ENCODE peak calls at places on chromosomes 16 and 17, in four cellular contexts. One of them, this sample, is unnamed.

GRCh38 chr17:43702636-43703035 is 40.9 kb upstream of the MEOX1 start:
- DNase-seq in AG04450: no peak
- DNase-seq in GM10248: no peak
- DNase-seq in HL-60: no peak
- DNase-seq in this sample: no peak

GRCh38 chr16:21638573-21638975 is 13.8 kb downstream of the IGSF6 start:
- DNase-seq in AG04450: no peak
- DNase-seq in GM10248: no peak
- DNase-seq in HL-60: no peak
- DNase-seq in this sample: no peak

GRCh38 chr17:48732688-48733629 is 4.4 kb upstream of the HOXB13 start:
- DNase-seq in AG04450: no peak
- DNase-seq in GM10248: no peak
- DNase-seq in HL-60: no peak
- DNase-seq in this sample: no peak

GRCh38 chr17:16406742-16407674 is 8.4 kb upstream of the TRPV2 start:
- DNase-seq in AG04450: no peak
- DNase-seq in GM10248: peak; percentile 73
- DNase-seq in HL-60: no peak
- DNase-seq in this sample: no peak

GRCh38 chr16:88359008-88359407 is 23.8 kb upstream of the ZNF469 start:
- DNase-seq in AG04450: no peak
- DNase-seq in GM10248: no peak
- DNase-seq in HL-60: no peak
- DNase-seq in this sample: no peak

GRCh38 chr16:5007256-5007655 is 26.5 kb downstream of the NAGPA start:
- DNase-seq in AG04450: no peak
- DNase-seq in GM10248: no peak
- DNase-seq in HL-60: no peak
- DNase-seq in this sample: no peak

GRCh38 chr16:24921229-24921628 is 75.5 kb downstream of the SLC5A11 start:
- DNase-seq in AG04450: no peak
- DNase-seq in GM10248: no peak
- DNase-seq in HL-60: no peak
- DNase-seq in this sample: no peak

GRCh38 chr16:57574086-57574485 is 31.6 kb downstream of the ADGRG5 start:
- DNase-seq in AG04450: no peak
- DNase-seq in GM10248: no peak
- DNase-seq in HL-60: no peak
- DNase-seq in this sample: peak; percentile 76

GRCh38 chr16:4692460-4693295 is 684 bp upstream of the NUDT16L1 start:
- DNase-seq in AG04450: no peak
- DNase-seq in GM10248: no peak
- DNase-seq in HL-60: peak; percentile 75
- DNase-seq in this sample: no peak

GRCh38 chr17:2218426-2218825 is 85.2 kb downstream of the SMG6 start:
- DNase-seq in AG04450: no peak
- DNase-seq in GM10248: no peak
- DNase-seq in HL-60: no peak
- DNase-seq in this sample: no peak

GRCh38 chr17:14156689-14157088 is 80.0 kb downstream of the CDRT15 start:
- DNase-seq in AG04450: peak; percentile 45
- DNase-seq in GM10248: no peak
- DNase-seq in HL-60: peak; percentile 20
- DNase-seq in this sample: no peak

GRCh38 chr17:43898446-43898845 is 8.9 kb downstream of the MPP2 start:
- DNase-seq in AG04450: no peak
- DNase-seq in GM10248: no peak
- DNase-seq in HL-60: no peak
- DNase-seq in this sample: no peak

GRCh38 chr16:64544859-64545258 is 577.0 kb downstream of the CDH11 start:
- DNase-seq in AG04450: no peak
- DNase-seq in GM10248: no peak
- DNase-seq in HL-60: no peak
- DNase-seq in this sample: no peak

GRCh38 chr17:77147357-77147801 is 6.6 kb downstream of the SEC14L1 start:
- DNase-seq in AG04450: no peak
- DNase-seq in GM10248: peak; percentile 48
- DNase-seq in HL-60: no peak
- DNase-seq in this sample: no peak

GRCh38 chr16:54447606-54448440 is 161.2 kb upstream of the IRX3 start:
- DNase-seq in AG04450: no peak
- DNase-seq in GM10248: no peak
- DNase-seq in HL-60: peak; percentile 35
- DNase-seq in this sample: no peak

GRCh38 chr16:85355515-85355837 is 243.2 kb upstream of the CIBAR2 start:
- DNase-seq in AG04450: no peak
- DNase-seq in GM10248: no peak
- DNase-seq in HL-60: no peak
- DNase-seq in this sample: no peak

GRCh38 chr16:83952940-83953795 is at the start of gene OSGIN1:
- DNase-seq in AG04450: peak; percentile 83
- DNase-seq in GM10248: peak; percentile 88
- DNase-seq in HL-60: peak; percentile 82
- DNase-seq in this sample: peak; percentile 89

GRCh38 chr16:53207810-53208752 is 153.3 kb downstream of the CHD9 start:
- DNase-seq in AG04450: peak; percentile 46
- DNase-seq in GM10248: peak; percentile 81
- DNase-seq in HL-60: peak; percentile 76
- DNase-seq in this sample: no peak

GRCh38 chr17:55641559-55642160 is 81.0 kb downstream of the TMEM100 start:
- DNase-seq in AG04450: peak; percentile 48
- DNase-seq in GM10248: peak; percentile 26
- DNase-seq in HL-60: peak; percentile 36
- DNase-seq in this sample: no peak

GRCh38 chr16:24728891-24729242 is 584 bp upstream of the TNRC6A start:
- DNase-seq in AG04450: no peak
- DNase-seq in GM10248: no peak
- DNase-seq in HL-60: no peak
- DNase-seq in this sample: no peak

GRCh38 chr17:8698142-8699050 is 46.2 kb downstream of the CCDC42 start:
- DNase-seq in AG04450: peak; percentile 69
- DNase-seq in GM10248: no peak
- DNase-seq in HL-60: no peak
- DNase-seq in this sample: no peak

GRCh38 chr16:23524886-23525285 is 14.6 kb upstream of the GGA2 start:
- DNase-seq in AG04450: no peak
- DNase-seq in GM10248: no peak
- DNase-seq in HL-60: no peak
- DNase-seq in this sample: no peak

GRCh38 chr16:67451704-67452435 is 20.9 kb downstream of the HSD11B2 start:
- DNase-seq in AG04450: no peak
- DNase-seq in GM10248: no peak
- DNase-seq in HL-60: no peak
- DNase-seq in this sample: no peak

GRCh38 chr17:49409066-49409465 is 5.6 kb downstream of the PHB1 start:
- DNase-seq in AG04450: no peak
- DNase-seq in GM10248: no peak
- DNase-seq in HL-60: no peak
- DNase-seq in this sample: no peak

GRCh38 chr16:14186954-14187306 is 115.8 kb downstream of the MRTFB start:
- DNase-seq in AG04450: no peak
- DNase-seq in GM10248: no peak
- DNase-seq in HL-60: no peak
- DNase-seq in this sample: no peak

GRCh38 chr17:73591278-73592078 is 52.8 kb downstream of the SDK2 start:
- DNase-seq in AG04450: no peak
- DNase-seq in GM10248: peak; percentile 48
- DNase-seq in HL-60: no peak
- DNase-seq in this sample: no peak

GRCh38 chr16:49884033-49884707 is 28.3 kb upstream of the ZNF423 start:
- DNase-seq in AG04450: no peak
- DNase-seq in GM10248: no peak
- DNase-seq in HL-60: no peak
- DNase-seq in this sample: no peak

GRCh38 chr17:27630607-27631408 is at the start of gene LGALS9:
- DNase-seq in AG04450: no peak
- DNase-seq in GM10248: peak; percentile 70
- DNase-seq in HL-60: peak; percentile 56
- DNase-seq in this sample: no peak

GRCh38 chr17:21296097-21297025 is 11.8 kb downstream of the MAP2K3 start:
- DNase-seq in AG04450: no peak
- DNase-seq in GM10248: no peak
- DNase-seq in HL-60: no peak
- DNase-seq in this sample: peak; percentile 87

GRCh38 chr17:56694825-56695224 is 101.3 kb downstream of the NOG start:
- DNase-seq in AG04450: no peak
- DNase-seq in GM10248: no peak
- DNase-seq in HL-60: no peak
- DNase-seq in this sample: no peak

GRCh38 chr17:53032861-53033271 is 789.9 kb upstream of the KIF2B start:
- DNase-seq in AG04450: no peak
- DNase-seq in GM10248: no peak
- DNase-seq in HL-60: no peak
- DNase-seq in this sample: no peak

GRCh38 chr17:2192367-2193028 is 111.1 kb downstream of the SMG6 start:
- DNase-seq in AG04450: peak; percentile 93
- DNase-seq in GM10248: no peak
- DNase-seq in HL-60: peak; percentile 1
- DNase-seq in this sample: no peak

DNA sequence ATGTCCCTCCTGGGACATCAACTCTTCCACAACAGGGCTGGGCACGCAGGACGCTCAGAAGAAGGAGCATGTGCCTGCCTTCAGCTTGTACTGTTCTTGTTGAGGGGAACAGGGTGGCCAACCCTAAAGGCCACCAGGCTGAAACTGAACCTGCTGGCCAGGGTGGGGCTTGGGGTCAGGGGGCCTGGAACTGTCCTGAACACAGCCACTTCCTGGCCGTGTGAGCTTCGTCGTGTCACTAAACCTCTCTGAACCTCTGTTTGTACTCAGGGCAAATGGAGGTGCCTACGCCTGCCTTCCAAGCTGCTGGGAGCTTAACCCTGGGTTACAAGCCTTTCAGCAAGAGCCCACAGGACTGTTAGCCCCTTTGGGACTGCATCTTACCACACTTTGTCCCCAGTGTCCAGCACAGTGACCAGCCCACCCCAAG is 6.7 kb downstream of the ARHGAP27 start:
- DNase-seq in AG04450: no peak
- DNase-seq in GM10248: no peak
- DNase-seq in HL-60: no peak
- DNase-seq in this sample: no peak
- TF ChIP-seq CTCF in AG04450: no peak
- TF ChIP-seq CTCF in GM10248: no peak
- TF ChIP-seq CTCF in HL-60: no peak
- TF ChIP-seq CTCF in this sample: no peak

GRCh38 chr17:65799869-65800268 is 238.4 kb upstream of the AXIN2 start:
- DNase-seq in AG04450: no peak
- DNase-seq in GM10248: no peak
- DNase-seq in HL-60: no peak
- DNase-seq in this sample: no peak

GRCh38 chr17:65797101-65797500 is 235.7 kb upstream of the AXIN2 start:
- DNase-seq in AG04450: no peak
- DNase-seq in GM10248: no peak
- DNase-seq in HL-60: no peak
- DNase-seq in this sample: no peak

GRCh38 chr17:65800655-65801054 is 239.2 kb upstream of the AXIN2 start:
- DNase-seq in AG04450: no peak
- DNase-seq in GM10248: no peak
- DNase-seq in HL-60: no peak
- DNase-seq in this sample: no peak

GRCh38 chr17:65799454-65799853 is 238.0 kb upstream of the AXIN2 start:
- DNase-seq in AG04450: no peak
- DNase-seq in GM10248: no peak
- DNase-seq in HL-60: no peak
- DNase-seq in this sample: no peak

GRCh38 chr17:65797809-65798208 is 236.4 kb upstream of the AXIN2 start:
- DNase-seq in AG04450: no peak
- DNase-seq in GM10248: no peak
- DNase-seq in HL-60: no peak
- DNase-seq in this sample: no peak
- TF ChIP-seq CTCF in AG04450: peak; percentile 19
- TF ChIP-seq CTCF in GM10248: no peak
- TF ChIP-seq CTCF in HL-60: no peak
- TF ChIP-seq CTCF in this sample: peak; percentile 27

DNA sequence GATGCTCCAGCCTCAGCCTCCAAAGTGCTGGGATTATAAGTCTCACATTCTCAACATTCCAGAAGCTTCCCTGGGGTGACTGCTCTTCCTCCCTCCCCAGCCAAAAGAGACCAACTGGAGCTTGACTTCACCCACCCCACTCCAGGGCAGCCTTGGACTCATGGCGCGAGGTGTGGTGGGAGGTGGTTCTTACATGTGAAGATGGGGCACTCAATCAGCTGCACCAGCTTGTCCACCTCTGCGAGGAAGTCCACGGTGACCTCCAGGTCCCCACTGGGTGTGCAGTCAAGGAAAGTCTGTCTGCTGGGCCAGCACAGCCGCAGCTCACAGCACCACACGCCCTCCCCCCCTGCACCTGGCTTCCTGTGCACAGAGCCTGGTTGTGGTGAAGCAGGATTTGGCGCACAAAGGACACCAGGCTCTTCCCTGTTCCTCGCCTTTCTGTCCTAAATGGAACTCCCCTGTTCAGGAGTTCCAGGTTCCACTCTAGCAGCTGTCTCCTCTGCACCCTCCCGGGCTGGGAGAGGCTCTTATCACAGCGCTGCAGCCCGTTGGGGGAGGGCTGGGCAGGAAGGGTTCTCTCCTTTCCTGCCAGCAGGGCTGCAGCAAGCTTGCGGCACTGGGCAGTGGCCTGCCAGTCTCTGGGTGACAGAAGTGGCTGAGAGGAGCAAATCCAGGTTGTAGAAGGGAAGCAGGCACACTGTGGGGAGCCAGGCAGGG is 9.7 kb upstream of the MTSS2 start:
- DNase-seq in AG04450: no peak
- DNase-seq in GM10248: no peak
- DNase-seq in HL-60: no peak
- DNase-seq in this sample: no peak
- TF ChIP-seq CTCF in AG04450: no peak
- TF ChIP-seq CTCF in GM10248: no peak
- TF ChIP-seq CTCF in HL-60: no peak
- TF ChIP-seq CTCF in this sample: peak; percentile 14

DNA sequence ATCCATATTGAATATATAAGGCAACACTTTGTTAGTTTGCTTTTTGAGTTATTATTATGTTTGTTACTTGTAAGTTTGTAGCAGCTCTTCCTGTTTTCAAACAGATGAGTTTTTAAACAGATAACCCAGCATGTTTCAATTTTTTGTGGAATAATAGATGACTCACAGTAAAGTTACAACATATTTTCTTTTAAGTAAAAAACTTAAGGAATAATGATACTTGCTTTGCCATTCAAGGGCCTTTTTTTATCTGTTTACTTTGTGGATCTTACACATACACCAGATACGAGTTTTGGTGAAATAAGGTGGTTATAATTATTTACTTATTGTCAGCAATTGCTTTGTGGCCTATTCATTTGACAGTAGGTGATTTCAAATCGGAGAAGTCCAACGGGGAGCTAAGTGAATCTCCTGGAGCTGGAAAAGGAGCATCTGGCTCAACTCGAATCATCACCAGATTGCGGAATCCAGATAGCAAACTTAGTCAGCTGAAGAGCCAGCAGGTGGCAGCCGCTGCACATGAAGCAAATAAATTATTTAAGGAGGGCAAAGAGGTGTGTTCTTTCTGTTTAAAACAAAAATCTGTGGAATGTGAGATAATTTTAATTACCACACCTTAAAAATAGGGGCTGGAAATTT is 66.3 kb downstream of the BPTF start:
- DNase-seq in AG04450: peak; percentile 37
- DNase-seq in GM10248: no peak
- DNase-seq in HL-60: no peak
- DNase-seq in this sample: no peak
- TF ChIP-seq CTCF in AG04450: peak; percentile 40
- TF ChIP-seq CTCF in GM10248: no peak
- TF ChIP-seq CTCF in HL-60: no peak
- TF ChIP-seq CTCF in this sample: peak; percentile 32

This sample was measured in osteocyte.